ENCODE peak calls at places on chromosome 2, in ten cellular contexts. U is A549; F is endothelial cell; Y is breast epithelium; R is NCI-H2081 treated with DMSO at 0.1 percent for 48 hours; T is stimulated activated CD4-positive, alpha-beta T cell treated with anti-CD3 and anti-CD28 coated beads, Interleukin-15, amount 100 ng/mL, for 1 hour; Z is activated CD4-positive, alpha-beta T cell treated with anti-CD3 and anti-CD28 coated beads, Interleukin-2, amount 50 U/mL, for 1 hour; I is mesothelial cell of epicardium; J is AG09309; O is heart left ventricle. H is an unnamed sample.

GRCh38 chr2:170965446-170966225 is 36.6 kb downstream of the GORASP2 start:
- DNase-seq in U (no peak), F (no peak), Y (no peak), R (no peak), T (no peak), Z (no peak), I (no peak), J (no peak), O (no peak), H (no peak)

GRCh38 chr2:168427451-168427850 is 28.6 kb upstream of the CERS6 start:
- DNase-seq in U (no peak), F (no peak), Y (no peak), R (no peak), T (no peak), Z (no peak), I (no peak), J (peak; percentile 73), O (no peak), H (no peak)

GRCh38 chr2:20135631-20136050 is 84.2 kb upstream of the LAPTM4A start:
- DNase-seq in U (peak; percentile 75), F (peak; percentile 69), Y (peak; percentile 66), R (no peak), T (peak; percentile 16), Z (peak; percentile 9), I (peak; percentile 69), J (no peak), O (no peak), H (peak; percentile 71)

GRCh38 chr2:11732587-11732986 is 13.8 kb upstream of the LPIN1 start:
- DNase-seq in U (no peak), F (no peak), Y (no peak), R (no peak), T (no peak), Z (no peak), I (no peak), J (no peak), O (no peak), H (no peak)

GRCh38 chr2:174662459-174662858 is 64.9 kb upstream of the WIPF1 start:
- DNase-seq in U (peak; percentile 13), F (no peak), Y (no peak), R (no peak), T (no peak), Z (no peak), I (no peak), J (peak; percentile 76), O (no peak), H (no peak)

GRCh38 chr2:222445226-222445625 is 20.9 kb downstream of the SGPP2 start:
- DNase-seq in U (no peak), F (no peak), Y (no peak), R (no peak), T (no peak), Z (no peak), I (no peak), J (no peak), O (no peak), H (no peak)

GRCh38 chr2:162198239-162198638 is 45.0 kb downstream of the FAP start:
- DNase-seq in U (no peak), F (no peak), Y (no peak), R (no peak), T (no peak), Z (no peak), I (no peak), J (no peak), O (no peak), H (no peak)

GRCh38 chr2:170396799-170397459 is 219.0 kb downstream of the MYO3B start:
- DNase-seq in U (peak; percentile 19), F (no peak), Y (no peak), R (peak; percentile 6), T (no peak), Z (no peak), I (no peak), J (no peak), O (no peak), H (peak; percentile 13)

GRCh38 chr2:24083567-24084385 is 858 bp downstream of the TP53I3 start:
- DNase-seq in U (peak; percentile 98), F (no peak), Y (no peak), R (peak; percentile 48), T (no peak), Z (peak; percentile 41), I (no peak), J (peak; percentile 44), O (no peak), H (peak; percentile 94)

GRCh38 chr2:8927510-8928456 is 75.7 kb downstream of the MBOAT2 start:
- DNase-seq in U (no peak), F (no peak), Y (no peak), R (no peak), T (no peak), Z (no peak), I (no peak), J (no peak), O (no peak), H (no peak)

GRCh38 chr2:100755441-100755840 is 64.5 kb upstream of the NPAS2 start:
- DNase-seq in U (no peak), F (no peak), Y (peak; percentile 47), R (no peak), T (no peak), Z (no peak), I (no peak), J (no peak), O (no peak), H (no peak)

GRCh38 chr2:168573128-168573903 is 117.2 kb downstream of the CERS6 start:
- DNase-seq in U (no peak), F (no peak), Y (no peak), R (no peak), T (no peak), Z (no peak), I (no peak), J (no peak), O (no peak), H (no peak)

GRCh38 chr2:172285010-172285621 is 142.3 kb upstream of the ITGA6 start:
- DNase-seq in U (no peak), F (peak; percentile 9), Y (no peak), R (no peak), T (no peak), Z (no peak), I (no peak), J (peak; percentile 83), O (no peak), H (peak; percentile 85)

GRCh38 chr2:70115646-70116442 is 28.6 kb downstream of the PCBP1 start:
- DNase-seq in U (no peak), F (no peak), Y (no peak), R (no peak), T (no peak), Z (no peak), I (no peak), J (no peak), O (no peak), H (no peak)

GRCh38 chr2:236073246-236073645 is 94.9 kb downstream of the GBX2 start:
- DNase-seq in U (no peak), F (no peak), Y (no peak), R (no peak), T (no peak), Z (no peak), I (no peak), J (no peak), O (no peak), H (peak; percentile 85)

GRCh38 chr2:10533811-10534321 is 85.7 kb upstream of the ODC1 start:
- DNase-seq in U (no peak), F (no peak), Y (no peak), R (no peak), T (no peak), Z (no peak), I (no peak), J (peak; percentile 42), O (no peak), H (no peak)

GRCh38 chr2:150090031-150090430 is 397.4 kb downstream of the RND3 start:
- DNase-seq in U (no peak), F (no peak), Y (no peak), R (no peak), T (no peak), Z (no peak), I (no peak), J (no peak), O (no peak), H (no peak)

GRCh38 chr2:181157326-181157725 is 176.9 kb downstream of the UBE2E3 start:
- DNase-seq in U (no peak), F (no peak), Y (no peak), R (no peak), T (no peak), Z (no peak), I (no peak), J (peak; percentile 80), O (no peak), H (no peak)

GRCh38 chr2:69175795-69176715 is 163.1 kb downstream of the ANTXR1 start:
- DNase-seq in U (no peak), F (no peak), Y (no peak), R (no peak), T (no peak), Z (no peak), I (no peak), J (no peak), O (no peak), H (peak; percentile 17)

GRCh38 chr2:75586971-75587370 is 26.2 kb upstream of the EVA1A start:
- DNase-seq in U (no peak), F (no peak), Y (no peak), R (no peak), T (no peak), Z (no peak), I (no peak), J (no peak), O (no peak), H (peak; percentile 86)

GRCh38 chr2:142065700-142066099 is 65.1 kb downstream of the LRP1B start:
- DNase-seq in U (no peak), F (no peak), Y (no peak), R (no peak), T (no peak), Z (no peak), I (no peak), J (no peak), O (no peak), H (no peak)

GRCh38 chr2:229701716-229702115 is 12.6 kb downstream of the DNER start:
- DNase-seq in U (no peak), F (no peak), Y (peak; percentile 65), R (no peak), T (no peak), Z (no peak), I (no peak), J (no peak), O (no peak), H (no peak)

GRCh38 chr2:9484533-9484932 is 10.2 kb downstream of the IAH1 start:
- DNase-seq in U (no peak), F (no peak), Y (no peak), R (no peak), T (no peak), Z (no peak), I (no peak), J (no peak), O (no peak), H (peak; percentile 47)

GRCh38 chr2:157492189-157492773 is 48.4 kb upstream of the CYTIP start:
- DNase-seq in U (peak; percentile 61), F (peak; percentile 67), Y (peak; percentile 27), R (peak; percentile 29), T (peak; percentile 47), Z (peak; percentile 71), I (peak; percentile 68), J (peak; percentile 29), O (peak; percentile 68), H (peak; percentile 80)

GRCh38 chr2:241112592-241112991 is 10.5 kb upstream of the MTERF4 start:
- DNase-seq in U (no peak), F (no peak), Y (no peak), R (no peak), T (peak; percentile 21), Z (no peak), I (no peak), J (no peak), O (no peak), H (no peak)

GRCh38 chr2:131572175-131572574 is 44.5 kb downstream of the CCDC74A start:
- DNase-seq in U (no peak), F (no peak), Y (no peak), R (no peak), T (no peak), Z (no peak), I (no peak), J (no peak), O (no peak), H (no peak)